ENCODE peak calls at places on chromosome 16, in six cellular contexts. L is K562, F is HepG2, Y is HL-60, P is SK-N-SH, D is H1. M is an unnamed sample.

GRCh38 chr16:88731699-88732098 is 25.4 kb downstream of the CTU2 start:
- DNase-seq in L (peak; percentile 76), F (no peak), Y (no peak), P (peak; percentile 93), D (no peak), M (no peak)

GRCh38 chr16:81879625-81880024 is 100.5 kb downstream of the PLCG2 start:
- DNase-seq in L (peak; percentile 39), F (no peak), Y (no peak), P (no peak), D (no peak), M (no peak)

GRCh38 chr16:28912558-28912957 is 12.5 kb downstream of the RABEP2 start:
- DNase-seq in L (peak; percentile 8), F (no peak), Y (no peak), P (no peak), D (no peak), M (no peak)

GRCh38 chr16:1812732-1813163 is 13.9 kb downstream of the HAGH start:
- DNase-seq in L (peak; percentile 75), F (peak; percentile 70), Y (peak; percentile 70), P (peak; percentile 84), D (no peak), M (no peak)

GRCh38 chr16:1791943-1792812 is 1.3 kb downstream of the IGFALS start:
- DNase-seq in L (no peak), F (no peak), Y (no peak), P (no peak), D (no peak), M (no peak)

GRCh38 chr16:80463303-80463702 is 77.5 kb upstream of the DYNLRB2 start:
- DNase-seq in L (no peak), F (no peak), Y (no peak), P (no peak), D (no peak), M (no peak)

GRCh38 chr16:13471036-13471435 is 448.9 kb upstream of the ERCC4 start:
- DNase-seq in L (no peak), F (no peak), Y (no peak), P (no peak), D (no peak), M (no peak)

GRCh38 chr16:12144355-12144754 is 167.8 kb downstream of the SNX29 start:
- DNase-seq in L (peak; percentile 42), F (no peak), Y (no peak), P (no peak), D (no peak), M (no peak)

GRCh38 chr16:79328327-79329162 is 272.0 kb downstream of the MAF start:
- DNase-seq in L (no peak), F (no peak), Y (no peak), P (no peak), D (no peak), M (no peak)

GRCh38 chr16:77469639-77470038 is 34.8 kb upstream of the ADAMTS18 start:
- DNase-seq in L (no peak), F (no peak), Y (no peak), P (no peak), D (no peak), M (no peak)

GRCh38 chr16:58652741-58653140 is 23.1 kb upstream of the CNOT1 start:
- DNase-seq in L (no peak), F (peak; percentile 57), Y (no peak), P (peak; percentile 77), D (peak; percentile 90), M (no peak)

GRCh38 chr16:56108724-56109123 is 82.6 kb upstream of the GNAO1 start:
- DNase-seq in L (no peak), F (no peak), Y (no peak), P (no peak), D (no peak), M (no peak)

GRCh38 chr16:58466396-58466795 is 33.5 kb upstream of the NDRG4 start:
- DNase-seq in L (no peak), F (no peak), Y (no peak), P (no peak), D (no peak), M (no peak)

GRCh38 chr16:2779151-2779920 is 2.3 kb upstream of the ELOB start:
- DNase-seq in L (no peak), F (no peak), Y (no peak), P (no peak), D (no peak), M (no peak)

GRCh38 chr16:55817236-55817912 is 15.5 kb downstream of the CES1 start:
- DNase-seq in L (no peak), F (no peak), Y (no peak), P (no peak), D (no peak), M (no peak)

DNA sequence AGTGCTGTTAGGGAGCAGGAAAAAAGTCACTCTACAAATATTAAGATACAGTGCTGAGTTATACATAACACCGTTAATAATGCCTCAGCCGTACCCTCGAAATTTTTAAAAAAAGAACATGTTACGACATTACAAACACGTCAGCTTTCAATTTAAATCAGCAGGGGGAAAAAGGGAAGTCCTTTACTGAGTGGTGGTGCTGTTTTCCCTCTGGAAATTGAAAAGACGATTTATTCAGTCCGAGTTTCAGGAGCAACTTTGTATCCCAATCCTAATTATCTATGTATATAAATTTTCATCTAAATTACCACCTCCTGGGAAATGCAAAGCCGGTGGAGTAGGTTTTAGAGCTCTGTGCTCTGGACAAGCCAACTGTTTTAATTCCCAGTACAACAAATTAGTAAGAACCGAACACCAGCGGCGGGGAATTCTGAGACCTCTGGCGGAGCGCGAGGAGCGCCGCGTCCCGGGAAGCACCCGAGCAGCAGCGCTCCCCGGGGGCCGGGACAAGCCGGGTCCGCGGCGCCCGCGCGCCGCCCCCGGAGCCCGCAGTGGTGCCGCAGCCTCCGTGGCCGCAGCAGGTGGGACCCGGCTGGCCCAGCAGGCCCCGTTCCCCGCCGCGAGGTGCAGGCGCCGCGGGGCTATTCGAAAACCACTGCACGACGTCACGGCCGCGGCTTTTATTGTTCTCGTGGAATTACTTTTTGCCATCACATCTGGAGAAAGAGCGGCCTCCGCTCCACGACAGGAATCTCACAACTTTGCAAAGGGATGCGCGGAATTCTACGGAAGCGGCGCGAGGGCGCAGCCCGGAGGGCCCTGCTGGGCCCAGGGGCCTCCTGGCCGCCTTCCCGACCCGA is 1.0 kb downstream of the NETO2 start:
- DNase-seq in L (peak; percentile 57), F (no peak), Y (peak; percentile 32), P (peak; percentile 77), D (no peak), M (no peak)
- TF ChIP-seq GABPA in L (no peak), F (no peak), Y (no peak), P (no peak), D (no peak), M (no peak)

GRCh38 chr16:8632675-8633182 is 11.2 kb downstream of the METTL22 start:
- DNase-seq in L (no peak), F (no peak), Y (peak; percentile 88), P (no peak), D (no peak), M (no peak)

GRCh38 chr16:8631373-8631772 is 9.9 kb downstream of the METTL22 start:
- DNase-seq in L (no peak), F (no peak), Y (no peak), P (no peak), D (no peak), M (no peak)

GRCh38 chr16:8628981-8629725 is 7.7 kb downstream of the METTL22 start:
- DNase-seq in L (no peak), F (no peak), Y (no peak), P (no peak), D (no peak), M (no peak)

GRCh38 chr16:8630205-8630953 is 8.9 kb downstream of the METTL22 start:
- DNase-seq in L (no peak), F (no peak), Y (no peak), P (no peak), D (no peak), M (no peak)

DNA sequence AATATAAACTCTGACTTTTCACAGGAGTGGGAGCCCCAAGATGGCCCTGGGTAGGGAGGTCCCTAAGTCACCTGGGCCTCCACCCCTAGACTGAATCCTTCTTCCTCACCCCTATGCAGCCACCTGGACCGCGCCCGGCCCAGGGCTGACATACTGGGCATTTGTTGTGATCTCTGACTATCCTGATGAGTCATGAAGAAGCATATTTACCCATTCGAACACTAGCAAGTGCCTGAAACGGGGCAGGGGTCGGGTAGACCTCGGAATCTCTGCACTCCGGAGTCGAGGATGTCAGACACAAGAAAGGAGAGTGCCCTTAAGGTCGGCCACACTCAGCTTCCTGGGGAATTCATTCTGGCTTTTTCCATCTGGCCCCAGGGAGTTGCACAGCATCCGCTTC is 10.3 kb downstream of the METTL22 start:
- DNase-seq in L (no peak), F (no peak), Y (no peak), P (no peak), D (no peak), M (no peak)
- TF ChIP-seq GABPA in L (no peak), F (no peak), Y (no peak), P (no peak), D (no peak), M (no peak)

GRCh38 chr16:47016700-47017133 is 43.2 kb upstream of the DNAJA2 start:
- DNase-seq in L (no peak), F (no peak), Y (peak; percentile 91), P (no peak), D (no peak), M (peak; percentile 71)
- TF ChIP-seq GABPA in L (no peak), F (no peak), Y (peak; percentile 31), P (no peak), D (no peak), M (no peak)

DNA sequence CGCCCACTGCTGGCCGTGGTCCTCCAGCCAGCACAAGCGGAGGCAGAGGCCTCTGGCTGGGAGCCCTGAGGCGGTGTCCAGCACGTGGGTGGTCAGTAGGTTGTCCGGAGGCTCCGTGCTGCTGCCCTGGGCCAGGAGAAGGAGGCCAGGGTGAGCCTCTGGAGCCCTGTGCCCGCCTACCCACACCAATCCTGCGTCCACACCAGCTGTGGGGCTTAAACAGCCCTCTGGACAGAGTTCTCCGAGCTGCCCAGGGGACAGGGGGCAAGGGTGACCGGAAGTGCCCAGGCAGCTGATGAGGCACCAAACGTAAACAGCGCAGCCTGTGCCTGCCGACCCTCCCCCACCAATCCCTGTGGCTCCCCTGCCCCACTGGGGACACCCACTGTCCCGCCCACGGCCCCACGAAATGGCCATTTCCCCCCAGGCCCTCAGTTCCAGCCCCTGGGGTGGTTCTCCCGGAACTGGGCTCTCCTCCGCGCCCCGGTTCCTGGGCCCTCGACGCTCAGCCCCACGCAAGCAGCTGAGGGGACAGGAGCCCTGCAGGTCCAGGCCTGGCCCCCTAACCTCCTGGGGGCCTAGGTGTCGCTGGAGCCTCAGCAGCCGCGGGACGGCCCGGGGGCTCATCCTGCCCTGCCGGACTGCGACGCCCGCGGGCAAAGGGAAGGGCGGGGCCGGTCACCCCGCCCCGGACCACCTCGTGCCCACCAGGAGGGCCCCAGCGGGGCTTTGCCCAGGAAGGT is 27.9 kb upstream of the DBNDD1 start:
- DNase-seq in L (peak; percentile 31), F (peak; percentile 45), Y (no peak), P (no peak), D (no peak), M (no peak)
- TF ChIP-seq GABPA in L (peak; percentile 33), F (peak; percentile 78), Y (no peak), P (no peak), D (no peak), M (no peak)

DNA sequence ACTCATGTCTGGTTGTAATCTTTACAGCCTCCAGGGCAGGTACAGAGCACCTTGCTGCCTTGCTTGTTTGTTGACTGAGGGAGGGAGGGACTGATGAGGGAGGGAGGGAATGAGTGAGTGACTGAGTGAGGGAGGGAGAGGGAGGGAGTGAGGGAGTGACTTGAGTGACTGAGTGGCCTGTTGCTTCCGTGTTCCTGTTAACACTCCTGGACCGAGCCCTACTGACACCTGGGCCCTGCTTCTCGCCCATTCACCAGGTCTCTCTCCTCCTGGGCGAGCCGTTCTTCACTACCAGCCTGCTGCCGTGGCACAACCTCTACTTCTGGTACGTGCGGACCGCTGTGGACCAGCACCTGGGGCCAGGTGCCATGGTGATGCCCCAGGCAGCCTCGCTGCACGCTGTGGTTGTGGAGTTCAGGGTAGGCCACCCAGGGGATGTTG is 41.2 kb downstream of the PRMT7 start:
- DNase-seq in L (no peak), F (no peak), Y (no peak), P (no peak), D (no peak), M (no peak)
- TF ChIP-seq GABPA in L (no peak), F (no peak), Y (no peak), P (no peak), D (no peak), M (no peak)

GRCh38 chr16:69477546-69477945 is 53.1 kb downstream of the CYB5B start:
- DNase-seq in L (no peak), F (no peak), Y (peak; percentile 47), P (no peak), D (no peak), M (no peak)
- TF ChIP-seq GABPA in L (no peak), F (no peak), Y (no peak), P (no peak), D (no peak), M (no peak)